ENCODE peak calls at places on chromosomes 4 and X, in ten cellular contexts. L is mesendoderm; A is stimulated activated CD4-positive, alpha-beta T cell treated with anti-CD3 and anti-CD28 coated beads, Interleukin-15, amount 100 ng/mL, for 1 hour; W is neural crest cell; E is activated naive CD4-positive, alpha-beta T cell treated with anti-CD3 and anti-CD28 coated beads, Interleukin-2, amount 50 U/mL, for 16 hours; T is AG10803; X is AG08396; D is foreskin fibroblast; U is epithelial cell of prostate; Z is occipital lobe. K is an unnamed sample.

GRCh38 chr4:1576961-1577814 is 106.9 kb downstream of the FAM53A start:
- DNase-seq in Z (no peak), A (no peak), T (no peak), E (no peak), X (no peak), L (no peak), U (no peak), D (no peak), W (no peak), K (no peak)

GRCh38 chrX:24149346-24150050 is at the start of gene ZFX:
- DNase-seq in E (peak; percentile 64), X (peak; percentile 65), A (peak; percentile 45), Z (peak; percentile 56), T (peak; percentile 70), U (no peak), W (peak; percentile 54), L (peak; percentile 44), D (peak; percentile 43), K (peak; percentile 51)

GRCh38 chr4:147052361-147052760 is 106.7 kb upstream of the TTC29 start:
- DNase-seq in U (peak; percentile 10), D (no peak), A (no peak), Z (no peak), E (no peak), W (no peak), T (no peak), L (peak; percentile 28), X (no peak), K (no peak)

GRCh38 chr4:175238827-175239517 is 320.8 kb downstream of the ADAM29 start:
- DNase-seq in Z (no peak), L (no peak), U (no peak), E (no peak), X (no peak), W (no peak), T (no peak), A (no peak), D (no peak), K (no peak)

GRCh38 chrX:23752740-23753435 is 9.8 kb upstream of the ACOT9 start:
- DNase-seq in A (no peak), E (no peak), T (peak; percentile 82), X (peak; percentile 27), U (no peak), D (peak; percentile 56), Z (no peak), L (no peak), W (no peak), K (no peak)

GRCh38 chrX:42751573-42751972 is 26.4 kb downstream of the PPP1R2C start:
- DNase-seq in L (no peak), W (no peak), U (no peak), T (peak; percentile 51), Z (no peak), E (no peak), D (no peak), A (no peak), X (no peak), K (no peak)

GRCh38 chr4:25859429-25860148 is 3.2 kb downstream of the SEL1L3 start:
- DNase-seq in A (no peak), D (no peak), U (no peak), E (no peak), T (no peak), Z (no peak), W (no peak), X (no peak), L (peak; percentile 18), K (no peak)

GRCh38 chr4:183337349-183337748 is 15.1 kb upstream of the CLDN24 start:
- DNase-seq in L (no peak), A (no peak), E (no peak), X (no peak), T (no peak), Z (no peak), W (no peak), D (no peak), U (no peak), K (no peak)

GRCh38 chrX:154531626-154532025 is 15.0 kb downstream of the G6PD start:
- DNase-seq in E (no peak), X (no peak), T (no peak), W (no peak), A (no peak), L (peak; percentile 85), Z (no peak), D (no peak), U (no peak), K (no peak)

GRCh38 chr4:138310498-138310897 is 68.3 kb upstream of the SLC7A11 start:
- DNase-seq in W (no peak), X (no peak), L (no peak), D (peak; percentile 11), T (peak; percentile 61), U (no peak), E (no peak), A (no peak), Z (no peak), K (no peak)

K was measured in NCI-H446.